ENCODE peak calls at places on chromosome 20, in seven cellular contexts. F is HepG2, V is K562, S is HCT116, M is GM12878, B is H1, J is SK-N-SH. C is an unnamed sample.

GRCh38 chr20:25218492-25218891 is 23.0 kb downstream of the ENTPD6 start:
- DNase-seq in M (no peak), J (no peak), B (no peak), V (no peak), S (no peak), F (no peak), C (no peak)

GRCh38 chr20:6829510-6830116 is 62.1 kb downstream of the BMP2 start:
- DNase-seq in S (no peak), V (no peak), J (no peak), B (no peak), F (peak), M (no peak), C (no peak)

GRCh38 chr20:53735536-53736050 is 142.0 kb upstream of the ZNF217 start:
- DNase-seq in J (no peak), V (no peak), S (no peak), B (no peak), F (no peak), M (no peak), C (no peak)

GRCh38 chr20:51526105-51526470 is 16.4 kb downstream of the NFATC2 start:
- DNase-seq in B (no peak), F (no peak), J (no peak), V (no peak), S (no peak), M (no peak), C (peak)

GRCh38 chr20:11891081-11891826 is 26.4 kb upstream of the BTBD3 start:
- DNase-seq in S (no peak), M (no peak), F (peak), J (peak), V (peak), B (peak), C (no peak)

GRCh38 chr20:2485080-2485479 is 14.5 kb upstream of the SNRPB start:
- DNase-seq in J (no peak), F (no peak), V (no peak), S (no peak), B (no peak), M (no peak), C (no peak)

GRCh38 chr20:48196486-48196885 is 411.2 kb upstream of the SULF2 start:
- DNase-seq in F (no peak), J (no peak), S (no peak), B (no peak), M (no peak), V (no peak), C (no peak)

GRCh38 chr20:51417745-51418529 is 124.6 kb downstream of the NFATC2 start:
- DNase-seq in V (no peak), B (no peak), S (no peak), F (no peak), M (no peak), J (no peak), C (peak)

GRCh38 chr20:49174183-49174582 is 14.0 kb downstream of the STAU1 start:
- DNase-seq in V (no peak), M (no peak), J (no peak), S (no peak), B (no peak), F (no peak), C (no peak)

GRCh38 chr20:46699651-46700359 is 9.6 kb upstream of the SLC2A10 start:
- DNase-seq in S (no peak), F (peak), M (no peak), V (peak), J (no peak), B (no peak), C (no peak)

GRCh38 chr20:54585222-54585621 is 109.8 kb downstream of the DOK5 start:
- DNase-seq in V (no peak), F (no peak), S (no peak), B (no peak), M (no peak), J (no peak), C (no peak)

GRCh38 chr20:34390769-34391447 is 27.8 kb downstream of the ITCH start:
- DNase-seq in B (no peak), J (no peak), M (no peak), V (peak), S (peak), F (peak), C (no peak)

GRCh38 chr20:4084721-4085120 is 69.4 kb upstream of the RNF24 start:
- DNase-seq in F (no peak), J (no peak), V (no peak), S (no peak), M (no peak), B (no peak), C (no peak)

GRCh38 chr20:39602649-39603048 is 640.5 kb downstream of the DHX35 start:
- DNase-seq in J (no peak), S (no peak), F (no peak), M (no peak), V (no peak), B (no peak), C (no peak)

GRCh38 chr20:33789109-33789857 is 21.9 kb upstream of the CHMP4B start:
- DNase-seq in M (no peak), B (no peak), F (peak), V (no peak), S (peak), J (peak), C (peak)

GRCh38 chr20:48921883-48922867 is 664 bp downstream of the ARFGEF2 start:
- DNase-seq in V (peak), S (no peak), B (no peak), J (peak), F (peak), M (no peak), C (peak)

GRCh38 chr20:57250607-57251343 is 15.7 kb downstream of the BMP7 start:
- DNase-seq in B (no peak), S (no peak), F (no peak), V (no peak), J (peak), M (no peak), C (no peak)

GRCh38 chr20:46246527-46246926 is 61.8 kb downstream of the CDH22 start:
- DNase-seq in B (no peak), J (no peak), M (no peak), V (no peak), S (no peak), F (no peak), C (no peak)

GRCh38 chr20:10763117-10763516 is 89.3 kb upstream of the JAG1 start:
- DNase-seq in F (no peak), M (no peak), S (no peak), J (no peak), B (no peak), V (no peak), C (no peak)

GRCh38 chr20:49811825-49812462 is 684 bp upstream of the SLC9A8 start:
- DNase-seq in B (peak), J (peak), V (peak), S (no peak), M (no peak), F (no peak), C (no peak)

GRCh38 chr20:63497946-63498935 is 642 bp downstream of the EEF1A2 start:
- DNase-seq in J (peak), S (no peak), F (no peak), B (peak), M (no peak), V (peak), C (peak)

GRCh38 chr20:24979036-24979960 is 13.3 kb downstream of the APMAP start:
- DNase-seq in B (peak), J (no peak), V (no peak), M (no peak), S (no peak), F (no peak), C (no peak)

GRCh38 chr20:25695532-25696383 is 895 bp downstream of the ZNF337 start:
- DNase-seq in J (no peak), M (no peak), V (no peak), S (no peak), F (no peak), B (no peak), C (peak)

GRCh38 chr20:1897486-1897885 is 2.3 kb downstream of the SIRPA start:
- DNase-seq in S (no peak), F (no peak), M (no peak), J (no peak), B (no peak), V (no peak), C (no peak)

GRCh38 chr20:36950432-36951197 is 893 bp downstream of the SAMHD1 start:
- DNase-seq in S (no peak), V (peak), M (no peak), J (no peak), B (no peak), F (no peak), C (no peak)
- TF ChIP-seq JUND in S (no peak), V (no peak), M (no peak), J (no peak), B (no peak), F (no peak), C (no peak)

GRCh38 chr20:16898433-16898832 is 150.3 kb downstream of the OTOR start:
- DNase-seq in M (no peak), F (no peak), J (no peak), B (no peak), V (no peak), S (no peak), C (no peak)
- TF ChIP-seq JUND in M (no peak), F (no peak), J (no peak), B (no peak), V (no peak), S (no peak), C (no peak)

DNA sequence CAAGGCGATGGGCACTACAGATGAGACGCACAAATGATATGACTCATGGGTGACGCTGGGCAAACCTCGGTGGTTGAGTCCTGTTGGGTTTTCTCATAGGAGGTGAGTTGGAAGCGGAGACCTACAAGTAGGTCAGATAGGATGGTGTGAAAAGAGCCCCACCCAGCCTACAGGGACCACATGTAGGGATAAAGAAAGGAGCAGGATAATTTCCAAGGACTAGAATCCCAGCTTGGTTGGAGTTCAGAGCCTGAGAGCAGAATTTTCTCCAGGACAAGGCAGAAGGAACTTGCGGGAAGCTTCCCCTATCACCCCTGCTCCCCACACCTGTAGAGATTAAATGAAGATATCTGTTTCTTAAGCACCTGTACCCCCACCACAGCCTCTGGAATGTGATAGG is 489.7 kb upstream of the CDH4 start:
- DNase-seq in B (no peak), F (no peak), J (no peak), V (no peak), M (no peak), S (no peak), C (no peak)
- TF ChIP-seq JUND in B (no peak), F (no peak), J (no peak), V (no peak), M (no peak), S (no peak), C (no peak)

GRCh38 chr20:21398505-21399057 is 1.3 kb upstream of the NKX2-4 start:
- DNase-seq in B (no peak), J (no peak), M (no peak), F (no peak), V (no peak), S (no peak), C (no peak)
- TF ChIP-seq JUND in B (no peak), J (no peak), M (no peak), F (no peak), V (no peak), S (no peak), C (no peak)

DNA sequence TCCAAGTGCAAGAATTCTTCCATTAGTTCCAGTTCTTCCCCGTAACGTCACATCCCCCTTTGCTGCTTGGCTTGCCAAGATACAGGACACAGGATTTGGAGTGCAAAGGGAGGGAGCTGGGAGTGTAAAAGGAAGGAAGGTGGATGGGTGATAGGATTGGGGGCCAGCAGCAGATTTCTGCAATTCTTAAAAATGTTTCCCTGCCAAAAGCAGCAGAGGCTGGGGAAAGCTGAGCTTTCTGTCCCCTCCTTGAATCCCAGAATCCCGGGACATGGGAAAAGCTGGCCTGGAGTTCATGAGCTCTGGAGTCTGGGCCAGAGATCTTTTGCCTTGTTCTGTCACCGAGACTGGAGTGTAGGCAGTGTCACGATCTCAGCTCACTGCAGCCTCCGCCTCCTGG is 60.0 kb upstream of the EPB41L1 start:
- DNase-seq in J (peak), B (no peak), M (no peak), F (no peak), V (no peak), S (no peak), C (no peak)
- TF ChIP-seq JUND in J (no peak), B (no peak), M (no peak), F (no peak), V (no peak), S (no peak), C (no peak)

GRCh38 chr20:20134941-20135572 is 82.7 kb downstream of the CFAP61 start:
- DNase-seq in V (no peak), B (no peak), M (no peak), S (no peak), J (no peak), F (no peak), C (no peak)

GRCh38 chr20:20136313-20136712 is 84.0 kb downstream of the CFAP61 start:
- DNase-seq in V (no peak), M (no peak), J (no peak), F (no peak), B (no peak), S (no peak), C (no peak)

DNA sequence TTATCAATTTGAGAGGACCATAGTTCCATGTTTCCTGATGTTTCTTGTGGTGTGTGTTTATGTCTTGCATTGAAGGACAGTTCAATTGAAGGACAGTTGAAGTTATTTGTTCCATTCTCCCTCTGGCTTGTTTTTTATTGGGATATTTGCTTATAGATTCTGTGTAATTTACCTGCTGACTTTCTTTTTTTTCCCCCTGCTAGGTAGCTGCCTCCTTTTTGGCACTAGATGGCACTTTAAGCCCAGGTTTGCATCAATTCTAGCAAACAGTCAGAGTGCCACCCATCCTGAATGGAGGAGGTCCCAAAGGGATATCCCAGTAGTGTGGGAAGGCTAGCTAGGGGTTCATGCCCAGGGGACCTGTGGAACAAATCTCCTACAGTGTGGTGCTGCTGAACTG is 78.1 kb downstream of the CFAP61 start:
- DNase-seq in S (peak), B (no peak), V (no peak), F (peak), J (no peak), M (peak), C (peak)
- TF ChIP-seq JUND in S (no peak), B (no peak), V (no peak), F (no peak), J (no peak), M (no peak), C (no peak)

GRCh38 chr20:32537657-32538525 is 47.2 kb downstream of the NOL4L start:
- DNase-seq in V (peak), J (peak), S (no peak), F (no peak), M (no peak), B (no peak), C (no peak)

GRCh38 chr20:32538526-32538918 is 46.6 kb downstream of the NOL4L start:
- DNase-seq in B (no peak), F (no peak), V (no peak), J (no peak), M (no peak), S (no peak), C (no peak)

GRCh38 chr20:32541917-32542615 is 43.1 kb downstream of the NOL4L start:
- DNase-seq in J (no peak), F (no peak), V (no peak), B (no peak), M (no peak), S (no peak), C (no peak)

GRCh38 chr20:32539063-32539816 is 45.9 kb downstream of the NOL4L start:
- DNase-seq in M (no peak), J (no peak), S (no peak), V (no peak), B (no peak), F (no peak), C (no peak)

GRCh38 chr20:32539817-32540675 is 45.1 kb downstream of the NOL4L start:
- DNase-seq in M (no peak), J (peak), V (no peak), F (peak), B (no peak), S (no peak), C (no peak)
- TF ChIP-seq JUND in M (no peak), J (no peak), V (no peak), F (peak), B (no peak), S (no peak), C (no peak)